ENCODE peak calls at places on chromosomes 5 and 9, in four cellular contexts. One of them, this sample, is unnamed. For H3K9me3, the result is how much of the 10 kb centered on the place peaks cover.

GRCh38 chr5:89449392-89450148 is 566.6 kb upstream of the MEF2C start:
- DNase-seq in stomach: no peak
- DNase-seq in transverse colon: no peak
- DNase-seq in heart right ventricle: no peak
- DNase-seq in this sample: no peak

GRCh38 chr5:150999704-151000452 is 20.5 kb upstream of the GPX3 start:
- DNase-seq in stomach: peak
- DNase-seq in transverse colon: no peak
- DNase-seq in heart right ventricle: peak
- DNase-seq in this sample: no peak

GRCh38 chr9:105608685-105609598 is 51.0 kb downstream of the FKTN start:
- DNase-seq in stomach: no peak
- DNase-seq in heart right ventricle: no peak
- DNase-seq in transverse colon: no peak
- DNase-seq in this sample: no peak

GRCh38 chr5:159132429-159133040 is 32.8 kb upstream of the EBF1 start:
- DNase-seq in heart right ventricle: no peak
- DNase-seq in transverse colon: no peak
- DNase-seq in stomach: no peak
- DNase-seq in this sample: no peak

GRCh38 chr5:81972496-81972791 is 621 bp downstream of the ATG10 start:
- DNase-seq in stomach: no peak
- DNase-seq in heart right ventricle: no peak
- DNase-seq in transverse colon: no peak
- DNase-seq in this sample: no peak

GRCh38 chr9:2523601-2524000 is 98.0 kb upstream of the VLDLR start:
- DNase-seq in transverse colon: no peak
- DNase-seq in stomach: no peak
- DNase-seq in heart right ventricle: no peak
- DNase-seq in this sample: no peak

GRCh38 chr9:27548055-27548741 is 18.6 kb upstream of the MOB3B start:
- DNase-seq in stomach: no peak
- DNase-seq in heart right ventricle: no peak
- DNase-seq in transverse colon: no peak
- DNase-seq in this sample: no peak

GRCh38 chr5:181109489-181110013 is 21.4 kb downstream of the OR2V1 start:
- DNase-seq in transverse colon: no peak
- DNase-seq in heart right ventricle: no peak
- DNase-seq in stomach: no peak
- DNase-seq in this sample: no peak

GRCh38 chr5:1363160-1363559 is 18.3 kb upstream of the CLPTM1L start:
- DNase-seq in transverse colon: no peak
- DNase-seq in heart right ventricle: no peak
- DNase-seq in stomach: no peak
- DNase-seq in this sample: no peak

GRCh38 chr5:79495311-79495710 is 18.6 kb downstream of the HOMER1 start:
- DNase-seq in transverse colon: no peak
- DNase-seq in stomach: no peak
- DNase-seq in heart right ventricle: no peak
- DNase-seq in this sample: no peak

GRCh38 chr5:74316064-74316586 is 324.4 kb downstream of the ENC1 start:
- DNase-seq in stomach: no peak
- DNase-seq in transverse colon: no peak
- DNase-seq in heart right ventricle: no peak
- DNase-seq in this sample: peak

GRCh38 chr9:100575765-100576368 is 2.0 kb upstream of the CAVIN4 start:
- DNase-seq in heart right ventricle: no peak
- DNase-seq in stomach: no peak
- DNase-seq in transverse colon: no peak
- DNase-seq in this sample: no peak

GRCh38 chr9:35835216-35835604 is 6.2 kb downstream of the TMEM8B start:
- DNase-seq in heart right ventricle: no peak
- DNase-seq in transverse colon: peak
- DNase-seq in stomach: peak
- DNase-seq in this sample: no peak

GRCh38 chr5:2704111-2704510 is 47.4 kb downstream of the IRX2 start:
- DNase-seq in heart right ventricle: no peak
- DNase-seq in transverse colon: no peak
- DNase-seq in stomach: no peak
- DNase-seq in this sample: no peak

GRCh38 chr5:171842777-171843053 is 57.1 kb downstream of the SMIM23 start:
- DNase-seq in heart right ventricle: no peak
- DNase-seq in transverse colon: no peak
- DNase-seq in stomach: no peak
- DNase-seq in this sample: no peak

GRCh38 chr5:143187495-143187894 is 216.0 kb downstream of the NR3C1 start:
- DNase-seq in transverse colon: no peak
- DNase-seq in stomach: no peak
- DNase-seq in heart right ventricle: no peak
- DNase-seq in this sample: no peak

GRCh38 chr5:135493406-135494180 is 41.4 kb upstream of the TIFAB start:
- DNase-seq in transverse colon: no peak
- DNase-seq in heart right ventricle: no peak
- DNase-seq in stomach: no peak
- DNase-seq in this sample: no peak

GRCh38 chr5:73199671-73200070 is 26.7 kb downstream of the TMEM174 start:
- DNase-seq in stomach: no peak
- DNase-seq in transverse colon: no peak
- DNase-seq in heart right ventricle: no peak
- DNase-seq in this sample: no peak

GRCh38 chr5:145658435-145658834 is 176.7 kb downstream of the PRELID2 start:
- DNase-seq in heart right ventricle: no peak
- DNase-seq in transverse colon: no peak
- DNase-seq in stomach: no peak
- DNase-seq in this sample: no peak

GRCh38 chr9:89871871-89872331 is 267.1 kb downstream of the GADD45G start:
- DNase-seq in transverse colon: no peak
- DNase-seq in heart right ventricle: peak
- DNase-seq in stomach: peak
- DNase-seq in this sample: peak

GRCh38 chr5:133581918-133582317 is 30.4 kb downstream of the FSTL4 start:
- DNase-seq in transverse colon: no peak
- DNase-seq in stomach: no peak
- DNase-seq in heart right ventricle: no peak
- DNase-seq in this sample: no peak

GRCh38 chr5:176803027-176803942 is 7.1 kb upstream of the UNC5A start:
- DNase-seq in stomach: no peak
- DNase-seq in transverse colon: no peak
- DNase-seq in heart right ventricle: no peak
- DNase-seq in this sample: no peak

GRCh38 chr5:131635755-131636479 is 888 bp upstream of the RAPGEF6 start:
- DNase-seq in transverse colon: no peak
- DNase-seq in stomach: no peak
- DNase-seq in heart right ventricle: no peak
- DNase-seq in this sample: no peak

GRCh38 chr5:53355316-53355715 is 125.1 kb upstream of the FST start:
- DNase-seq in stomach: no peak
- DNase-seq in heart right ventricle: no peak
- DNase-seq in transverse colon: no peak
- DNase-seq in this sample: no peak

GRCh38 chr5:100667021-100667671 is 132.0 kb downstream of the FAM174A start:
- DNase-seq in stomach: no peak
- DNase-seq in transverse colon: no peak
- DNase-seq in heart right ventricle: no peak
- DNase-seq in this sample: no peak

GRCh38 chr5:119318256-119318914 is 37.4 kb upstream of the TNFAIP8 start:
- DNase-seq in transverse colon: no peak
- DNase-seq in heart right ventricle: no peak
- DNase-seq in stomach: no peak
- DNase-seq in this sample: no peak

GRCh38 chr5:154038241-154038603 is 488 bp downstream of the FAM114A2 start:
- DNase-seq in stomach: no peak
- DNase-seq in transverse colon: peak
- DNase-seq in heart right ventricle: no peak
- DNase-seq in this sample: no peak

GRCh38 chr5:150296496-150296895 is 6.2 kb downstream of the ARSI start:
- DNase-seq in heart right ventricle: no peak
- DNase-seq in transverse colon: no peak
- DNase-seq in stomach: no peak
- DNase-seq in this sample: no peak

GRCh38 chr9:95516736-95517558 is at the start of gene PTCH1:
- DNase-seq in heart right ventricle: peak
- DNase-seq in stomach: peak
- DNase-seq in transverse colon: peak
- DNase-seq in this sample: no peak

GRCh38 chr5:149007174-149007573 is 55.7 kb downstream of the SH3TC2 start:
- DNase-seq in heart right ventricle: no peak
- DNase-seq in stomach: no peak
- DNase-seq in transverse colon: no peak
- DNase-seq in this sample: no peak

GRCh38 chr5:144896473-144896872 is 725.8 kb downstream of the KCTD16 start:
- DNase-seq in stomach: no peak
- DNase-seq in transverse colon: no peak
- DNase-seq in heart right ventricle: no peak
- DNase-seq in this sample: no peak

GRCh38 chr5:174990909-174991308 is 266.5 kb downstream of the MSX2 start:
- DNase-seq in stomach: peak
- DNase-seq in transverse colon: no peak
- DNase-seq in heart right ventricle: peak
- DNase-seq in this sample: no peak

GRCh38 chr5:95839658-95840057 is 17.1 kb upstream of the GLRX start:
- DNase-seq in heart right ventricle: no peak
- DNase-seq in transverse colon: no peak
- DNase-seq in stomach: no peak
- DNase-seq in this sample: no peak

GRCh38 chr9:138023394-138024124 is 146.0 kb downstream of the CACNA1B start:
- DNase-seq in transverse colon: no peak
- DNase-seq in stomach: peak
- DNase-seq in heart right ventricle: no peak
- DNase-seq in this sample: peak

GRCh38 chr5:110441035-110441434 is 285.4 kb downstream of the TMEM232 start:
- DNase-seq in transverse colon: no peak
- DNase-seq in heart right ventricle: no peak
- DNase-seq in stomach: no peak
- DNase-seq in this sample: no peak

GRCh38 chr9:34252670-34253459 is 74.0 kb downstream of the UBAP1 start:
- DNase-seq in heart right ventricle: peak
- DNase-seq in stomach: no peak
- DNase-seq in transverse colon: no peak
- DNase-seq in this sample: peak

GRCh38 chr9:131738838-131739191 is 1.1 kb downstream of the RAPGEF1 start:
- DNase-seq in transverse colon: peak
- DNase-seq in stomach: peak
- DNase-seq in heart right ventricle: no peak
- DNase-seq in this sample: no peak

GRCh38 chr5:159084053-159084452 is 15.7 kb downstream of the EBF1 start:
- DNase-seq in heart right ventricle: no peak
- DNase-seq in transverse colon: no peak
- DNase-seq in stomach: no peak
- DNase-seq in this sample: no peak

DNA sequence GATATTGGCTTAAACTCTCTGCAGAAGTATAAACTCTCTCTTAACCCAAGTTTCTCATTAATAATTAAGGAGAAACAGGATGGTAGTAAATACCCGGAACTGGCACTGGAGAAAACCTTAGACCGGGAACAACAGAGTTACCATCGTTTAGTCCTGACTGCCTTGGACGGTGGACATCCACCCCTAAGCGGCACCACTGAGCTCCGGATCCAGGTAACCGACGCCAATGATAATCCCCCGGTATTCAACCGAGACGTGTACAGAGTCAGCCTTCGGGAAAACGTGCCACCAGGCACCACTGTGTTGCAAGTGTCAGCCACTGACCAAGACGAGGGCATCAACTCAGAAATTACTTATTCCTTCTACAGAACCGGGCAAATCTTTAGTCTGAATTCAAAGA is 861 bp downstream of the PCDHGB5 start:
- DNase-seq in transverse colon: no peak
- DNase-seq in heart right ventricle: no peak
- DNase-seq in stomach: no peak
- DNase-seq in this sample: no peak
- H3K9me3 ChIP-seq in transverse colon: half or more
- H3K9me3 ChIP-seq in heart right ventricle: under half
- H3K9me3 ChIP-seq in stomach: under half
- H3K9me3 ChIP-seq in this sample: half or more

DNA sequence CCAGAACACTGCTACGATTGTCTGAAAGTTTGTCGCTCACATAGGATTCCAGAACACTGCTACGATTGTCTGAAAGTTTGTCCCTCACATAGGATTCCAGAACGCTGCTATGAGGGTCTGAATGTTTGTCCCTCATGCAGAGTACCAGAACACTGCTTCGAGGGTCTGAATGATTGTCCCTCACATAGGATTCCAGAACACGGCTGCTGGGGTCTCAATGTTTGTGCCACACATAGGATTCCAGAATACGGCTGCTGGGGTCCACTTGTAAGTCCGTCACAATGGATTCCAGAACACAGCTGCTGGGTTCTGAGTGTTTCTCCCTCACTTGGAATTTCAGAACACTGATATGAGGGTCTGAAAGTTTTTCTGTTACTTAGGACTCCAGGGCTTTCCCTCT is 203.3 kb downstream of the FOXD4L6 start:
- DNase-seq in heart right ventricle: no peak
- DNase-seq in transverse colon: no peak
- DNase-seq in stomach: no peak
- DNase-seq in this sample: no peak
- H3K9me3 ChIP-seq in heart right ventricle: under half
- H3K9me3 ChIP-seq in transverse colon: half or more
- H3K9me3 ChIP-seq in stomach: half or more
- H3K9me3 ChIP-seq in this sample: half or more

DNA sequence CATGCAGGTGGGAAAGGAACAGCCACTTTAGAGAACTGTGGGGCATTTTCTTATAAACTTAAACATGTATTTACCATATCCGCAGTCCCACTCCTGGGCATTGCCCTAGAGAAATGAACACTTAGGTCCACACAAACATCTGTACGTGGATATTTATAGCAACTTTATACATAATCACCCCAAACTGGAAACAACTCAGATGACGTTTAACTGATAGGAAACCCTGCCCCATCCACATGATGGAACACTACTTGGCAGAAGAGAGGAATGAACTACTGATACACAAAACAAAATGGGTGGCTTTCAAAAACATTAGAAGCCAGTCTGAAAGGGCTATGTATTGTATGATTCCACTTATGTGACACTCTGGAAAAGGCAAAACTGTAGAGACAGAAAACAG is 22.4 kb downstream of the ECM2 start:
- DNase-seq in transverse colon: no peak
- DNase-seq in stomach: no peak
- DNase-seq in heart right ventricle: no peak
- DNase-seq in this sample: no peak
- H3K9me3 ChIP-seq in transverse colon: under half
- H3K9me3 ChIP-seq in stomach: under half
- H3K9me3 ChIP-seq in heart right ventricle: under half
- H3K9me3 ChIP-seq in this sample: under half

GRCh38 chr5:43920422-43920821 is 317.4 kb downstream of the NNT start:
- DNase-seq in transverse colon: no peak
- DNase-seq in stomach: no peak
- DNase-seq in heart right ventricle: no peak
- DNase-seq in this sample: no peak
- H3K9me3 ChIP-seq in transverse colon: under half
- H3K9me3 ChIP-seq in stomach: under half
- H3K9me3 ChIP-seq in heart right ventricle: under half
- H3K9me3 ChIP-seq in this sample: under half

GRCh38 chr9:113903514-113904077 is 27.5 kb downstream of the ZNF618 start:
- DNase-seq in stomach: no peak
- DNase-seq in heart right ventricle: no peak
- DNase-seq in transverse colon: no peak
- DNase-seq in this sample: no peak
- H3K9me3 ChIP-seq in stomach: under half
- H3K9me3 ChIP-seq in heart right ventricle: under half
- H3K9me3 ChIP-seq in transverse colon: under half
- H3K9me3 ChIP-seq in this sample: under half